ENCODE peak calls at places on chromosome 10, in five cellular contexts. One of them, this sample, is unnamed.

GRCh38 chr10:110211455-110211843 is 4.0 kb downstream of the MXI1 start:
- DNase-seq in WERI-Rb-1: no peak
- DNase-seq in HFFc6: peak; percentile 24
- DNase-seq in T-helper 9 cell: no peak
- DNase-seq in lower leg skin: no peak
- DNase-seq in this sample: peak; percentile 64

GRCh38 chr10:26481914-26482550 is 43.9 kb downstream of the APBB1IP start:
- DNase-seq in WERI-Rb-1: no peak
- DNase-seq in HFFc6: no peak
- DNase-seq in T-helper 9 cell: no peak
- DNase-seq in lower leg skin: no peak
- DNase-seq in this sample: no peak

GRCh38 chr10:69446650-69447151 is 4.6 kb upstream of the TSPAN15 start:
- DNase-seq in WERI-Rb-1: no peak
- DNase-seq in HFFc6: peak; percentile 91
- DNase-seq in T-helper 9 cell: no peak
- DNase-seq in lower leg skin: no peak
- DNase-seq in this sample: peak; percentile 89

GRCh38 chr10:77849039-77849664 is 77.4 kb downstream of the DLG5 start:
- DNase-seq in WERI-Rb-1: no peak
- DNase-seq in HFFc6: no peak
- DNase-seq in T-helper 9 cell: no peak
- DNase-seq in lower leg skin: no peak
- DNase-seq in this sample: no peak

GRCh38 chr10:30187010-30187409 is 127.6 kb upstream of the JCAD start:
- DNase-seq in WERI-Rb-1: no peak
- DNase-seq in HFFc6: no peak
- DNase-seq in T-helper 9 cell: no peak
- DNase-seq in lower leg skin: no peak
- DNase-seq in this sample: no peak

GRCh38 chr10:58515296-58515956 is 2.8 kb downstream of the BICC1 start:
- DNase-seq in WERI-Rb-1: no peak
- DNase-seq in HFFc6: no peak
- DNase-seq in T-helper 9 cell: no peak
- DNase-seq in lower leg skin: no peak
- DNase-seq in this sample: peak; percentile 44

GRCh38 chr10:3430501-3430900 is 257.9 kb upstream of the PITRM1 start:
- DNase-seq in WERI-Rb-1: no peak
- DNase-seq in HFFc6: no peak
- DNase-seq in T-helper 9 cell: no peak
- DNase-seq in lower leg skin: no peak
- DNase-seq in this sample: no peak

GRCh38 chr10:92880233-92880861 is 32.0 kb downstream of the EXOC6 start:
- DNase-seq in WERI-Rb-1: no peak
- DNase-seq in HFFc6: peak; percentile 47
- DNase-seq in T-helper 9 cell: no peak
- DNase-seq in lower leg skin: no peak
- DNase-seq in this sample: peak; percentile 22

GRCh38 chr10:112874982-112875381 is 75.1 kb upstream of the TCF7L2 start:
- DNase-seq in WERI-Rb-1: no peak
- DNase-seq in HFFc6: no peak
- DNase-seq in T-helper 9 cell: no peak
- DNase-seq in lower leg skin: no peak
- DNase-seq in this sample: no peak

GRCh38 chr10:62852961-62853702 is 37.0 kb upstream of the EGR2 start:
- DNase-seq in WERI-Rb-1: no peak
- DNase-seq in HFFc6: no peak
- DNase-seq in T-helper 9 cell: no peak
- DNase-seq in lower leg skin: no peak
- DNase-seq in this sample: no peak

GRCh38 chr10:3622845-3623621 is 162.0 kb downstream of the KLF6 start:
- DNase-seq in WERI-Rb-1: no peak
- DNase-seq in HFFc6: peak; percentile 42
- DNase-seq in T-helper 9 cell: no peak
- DNase-seq in lower leg skin: no peak
- DNase-seq in this sample: no peak

GRCh38 chr10:114613237-114613979 is 44.7 kb downstream of the ABLIM1 start:
- DNase-seq in WERI-Rb-1: no peak
- DNase-seq in HFFc6: no peak
- DNase-seq in T-helper 9 cell: no peak
- DNase-seq in lower leg skin: no peak
- DNase-seq in this sample: peak; percentile 63

GRCh38 chr10:86756511-86757109 is at the start of gene BMPR1A:
- DNase-seq in WERI-Rb-1: peak; percentile 95
- DNase-seq in HFFc6: peak; percentile 77
- DNase-seq in T-helper 9 cell: no peak
- DNase-seq in lower leg skin: peak; percentile 72
- DNase-seq in this sample: no peak

GRCh38 chr10:111107023-111107422 is 30.2 kb downstream of the ADRA2A start:
- DNase-seq in WERI-Rb-1: peak; percentile 26
- DNase-seq in HFFc6: no peak
- DNase-seq in T-helper 9 cell: no peak
- DNase-seq in lower leg skin: no peak
- DNase-seq in this sample: no peak

GRCh38 chr10:116684781-116685180 is 57.6 kb downstream of the HSPA12A start:
- DNase-seq in WERI-Rb-1: no peak
- DNase-seq in HFFc6: no peak
- DNase-seq in T-helper 9 cell: no peak
- DNase-seq in lower leg skin: no peak
- DNase-seq in this sample: no peak

GRCh38 chr10:72030762-72031543 is 57.4 kb downstream of the SPOCK2 start:
- DNase-seq in WERI-Rb-1: no peak
- DNase-seq in HFFc6: no peak
- DNase-seq in T-helper 9 cell: no peak
- DNase-seq in lower leg skin: no peak
- DNase-seq in this sample: no peak

GRCh38 chr10:43872644-43873043 is 224.0 kb upstream of the ZNF32 start:
- DNase-seq in WERI-Rb-1: no peak
- DNase-seq in HFFc6: no peak
- DNase-seq in T-helper 9 cell: no peak
- DNase-seq in lower leg skin: no peak
- DNase-seq in this sample: no peak

GRCh38 chr10:29533696-29534285 is 101.0 kb downstream of the SVIL start:
- DNase-seq in WERI-Rb-1: no peak
- DNase-seq in HFFc6: no peak
- DNase-seq in T-helper 9 cell: no peak
- DNase-seq in lower leg skin: no peak
- DNase-seq in this sample: no peak

GRCh38 chr10:128018236-128018635 is 108.0 kb downstream of the MKI67 start:
- DNase-seq in WERI-Rb-1: no peak
- DNase-seq in HFFc6: no peak
- DNase-seq in T-helper 9 cell: no peak
- DNase-seq in lower leg skin: no peak
- DNase-seq in this sample: no peak

GRCh38 chr10:73439605-73440298 is 6.4 kb upstream of the MSS51 start:
- DNase-seq in WERI-Rb-1: no peak
- DNase-seq in HFFc6: peak; percentile 65
- DNase-seq in T-helper 9 cell: no peak
- DNase-seq in lower leg skin: no peak
- DNase-seq in this sample: peak; percentile 83

GRCh38 chr10:19250542-19250941 is 201.9 kb downstream of the MALRD1 start:
- DNase-seq in WERI-Rb-1: no peak
- DNase-seq in HFFc6: no peak
- DNase-seq in T-helper 9 cell: no peak
- DNase-seq in lower leg skin: no peak
- DNase-seq in this sample: no peak

GRCh38 chr10:57627642-57628178 is 640.0 kb downstream of the IPMK start:
- DNase-seq in WERI-Rb-1: no peak
- DNase-seq in HFFc6: no peak
- DNase-seq in T-helper 9 cell: no peak
- DNase-seq in lower leg skin: no peak
- DNase-seq in this sample: no peak

GRCh38 chr10:47115322-47115721 is 184.7 kb upstream of the GDF10 start:
- DNase-seq in WERI-Rb-1: no peak
- DNase-seq in HFFc6: no peak
- DNase-seq in T-helper 9 cell: no peak
- DNase-seq in lower leg skin: no peak
- DNase-seq in this sample: no peak

GRCh38 chr10:125035136-125035535 is 93.2 kb downstream of the ZRANB1 start:
- DNase-seq in WERI-Rb-1: no peak
- DNase-seq in HFFc6: peak; percentile 91
- DNase-seq in T-helper 9 cell: no peak
- DNase-seq in lower leg skin: no peak
- DNase-seq in this sample: peak; percentile 95